ENCODE peak calls at places on chromosomes 7 and 10, in four cellular contexts. C is breast epithelium, Z is HCT116, K is transverse colon. I is an unnamed sample.

GRCh38 chr10:26938578-26938977 is 77.8 kb upstream of the ABI1 start:
- DNase-seq in C (no peak), K (no peak), Z (no peak), I (no peak)

GRCh38 chr10:128952856-128953255 is 514.2 kb upstream of the MGMT start:
- DNase-seq in Z (no peak), C (no peak), K (no peak), I (no peak)

GRCh38 chr10:125232841-125233240 is 72.5 kb upstream of the CTBP2 start:
- DNase-seq in K (no peak), C (no peak), Z (no peak), I (no peak)

GRCh38 chr10:50063100-50063499 is 4.7 kb upstream of the WASHC2A start:
- DNase-seq in K (no peak), Z (no peak), C (no peak), I (no peak)

GRCh38 chr7:131602994-131603372 is 46.6 kb upstream of the PODXL start:
- DNase-seq in K (no peak), C (no peak), Z (no peak), I (no peak)

GRCh38 chr10:9342865-9343450 is 1288.5 kb downstream of the GATA3 start:
- DNase-seq in K (no peak), Z (no peak), C (no peak), I (no peak)

GRCh38 chr7:38492010-38492409 is 139.2 kb downstream of the AMPH start:
- DNase-seq in C (no peak), Z (peak), K (no peak), I (no peak)

GRCh38 chr7:2604608-2605174 is 27.1 kb upstream of the TTYH3 start:
- DNase-seq in Z (no peak), K (no peak), C (no peak), I (no peak)

GRCh38 chr7:115707236-115707635 is 323.3 kb downstream of the TFEC start:
- DNase-seq in Z (peak), K (peak), C (no peak), I (no peak)

GRCh38 chr7:111871283-111871682 is 309.0 kb upstream of the IMMP2L start:
- DNase-seq in C (no peak), K (no peak), Z (no peak), I (no peak)

GRCh38 chr10:131577786-131578471 is 266.4 kb upstream of the TCERG1L start:
- DNase-seq in C (peak), K (no peak), Z (no peak), I (no peak)

GRCh38 chr10:12235116-12235694 is 39.2 kb downstream of the CDC123 start:
- DNase-seq in C (no peak), K (no peak), Z (no peak), I (no peak)

GRCh38 chr7:3937564-3937963 is 636.5 kb downstream of the SDK1 start:
- DNase-seq in K (no peak), C (no peak), Z (no peak), I (no peak)

GRCh38 chr7:137875746-137876145 is 29.0 kb upstream of the DGKI start:
- DNase-seq in K (no peak), Z (no peak), C (no peak), I (no peak)

GRCh38 chr7:151537818-151538561 is 18.3 kb upstream of the RHEB start:
- DNase-seq in K (no peak), C (peak), Z (no peak), I (no peak)

GRCh38 chr7:120985130-120985758 is 3.3 kb upstream of the CPED1 start:
- DNase-seq in K (no peak), Z (no peak), C (no peak), I (no peak)

GRCh38 chr10:129861776-129862530 is 102.1 kb downstream of the EBF3 start:
- DNase-seq in K (no peak), C (no peak), Z (no peak), I (no peak)

GRCh38 chr7:70571403-70571911 is 560.5 kb upstream of the GALNT17 start:
- DNase-seq in K (peak), C (no peak), Z (no peak), I (no peak)

DNA sequence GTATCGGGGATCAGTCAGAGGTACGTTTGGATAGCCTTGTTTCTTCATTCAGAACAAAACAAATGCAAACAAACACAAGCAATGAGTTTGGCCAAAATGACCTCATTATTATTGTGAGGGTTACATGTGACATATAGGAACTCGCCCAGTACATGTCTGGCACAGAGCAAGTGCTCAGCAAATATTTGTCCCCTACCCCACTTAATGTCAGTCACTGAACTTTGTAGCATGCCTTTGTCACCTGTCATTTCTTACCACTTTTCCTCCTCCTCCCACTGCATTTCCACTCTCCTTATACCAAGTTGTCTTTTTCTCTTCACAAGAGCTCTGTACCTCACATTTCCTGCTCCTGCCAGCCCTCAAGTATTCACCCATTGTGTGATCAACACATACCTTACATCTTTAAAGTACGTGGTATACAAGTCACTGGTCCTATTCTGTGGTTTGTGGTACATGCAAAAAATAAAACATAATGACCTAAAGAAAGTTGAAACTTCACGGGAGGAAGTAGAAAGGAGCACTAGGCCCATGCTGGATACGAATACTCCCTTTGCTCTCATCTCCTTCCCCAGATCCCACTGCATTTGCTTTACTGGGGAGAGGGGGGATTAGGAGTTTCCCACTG is 236.0 kb downstream of the INHBA start:
- DNase-seq in K (no peak), C (no peak), Z (no peak), I (no peak)
- TF ChIP-seq POLR2AphosphoS5 in K (no peak), C (no peak), Z (no peak), I (no peak)

GRCh38 chr7:106125417-106125816 is 13.3 kb upstream of the SYPL1 start:
- DNase-seq in C (no peak), Z (no peak), K (no peak), I (no peak)
- TF ChIP-seq POLR2AphosphoS5 in C (no peak), Z (no peak), K (no peak), I (no peak)

GRCh38 chr7:50349399-50349798 is 44.9 kb downstream of the IKZF1 start:
- DNase-seq in C (no peak), Z (no peak), K (no peak), I (no peak)

GRCh38 chr7:50349963-50350944 is 45.7 kb downstream of the IKZF1 start:
- DNase-seq in K (no peak), C (no peak), Z (no peak), I (no peak)

GRCh38 chr7:50353201-50353600 is 48.7 kb downstream of the IKZF1 start:
- DNase-seq in Z (no peak), C (no peak), K (no peak), I (no peak)

GRCh38 chr7:50352282-50352681 is 47.8 kb downstream of the IKZF1 start:
- DNase-seq in K (no peak), Z (no peak), C (no peak), I (no peak)

GRCh38 chr7:50351267-50351666 is 46.8 kb downstream of the IKZF1 start:
- DNase-seq in Z (no peak), K (no peak), C (no peak), I (no peak)
- TF ChIP-seq POLR2AphosphoS5 in Z (no peak), K (no peak), C (no peak), I (no peak)

DNA sequence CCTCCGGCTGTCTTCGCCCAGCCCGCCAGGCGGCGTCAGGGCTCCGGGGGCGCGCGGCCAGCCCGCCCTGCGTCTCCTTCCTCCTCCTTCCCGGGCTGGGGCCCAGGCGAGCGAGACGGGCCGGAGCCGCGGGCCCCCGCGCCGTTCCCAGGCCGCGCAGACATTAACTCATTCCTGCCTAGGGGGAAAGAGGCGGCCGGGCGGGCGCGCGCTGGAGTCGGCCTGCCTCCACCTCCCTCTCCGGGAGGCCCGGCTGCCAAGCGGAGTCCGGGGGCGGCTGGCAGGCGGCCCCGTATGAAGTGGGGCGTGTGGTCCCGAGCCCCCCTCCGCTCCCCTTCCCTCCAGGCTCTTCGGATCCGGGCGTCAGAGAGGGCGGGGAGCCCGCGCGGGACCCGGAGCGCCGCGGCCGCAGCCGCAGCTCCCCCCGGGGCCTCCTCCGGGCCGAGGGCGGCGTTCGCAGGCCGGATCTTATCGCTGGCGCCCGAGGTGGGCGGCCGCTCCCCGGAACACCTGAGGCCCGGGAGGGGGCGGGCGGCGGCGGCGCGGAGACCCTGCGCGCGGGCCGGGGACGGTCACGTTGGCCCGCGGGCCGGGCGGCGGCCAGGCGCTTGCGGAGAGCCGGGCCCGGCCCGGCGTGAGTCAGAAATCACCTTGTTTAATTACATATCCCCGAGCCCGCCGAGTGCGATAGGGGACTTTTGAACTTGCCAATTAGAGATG is 43.1 kb downstream of the LDB3 start:
- DNase-seq in K (peak), C (peak), Z (peak), I (peak)
- TF ChIP-seq POLR2AphosphoS5 in K (peak), C (peak), Z (peak), I (peak)

GRCh38 chr7:36037121-36037662 is 115.9 kb upstream of the EEPD1 start:
- DNase-seq in K (peak), Z (no peak), C (peak), I (no peak)
- TF ChIP-seq POLR2AphosphoS5 in K (peak), Z (no peak), C (peak), I (no peak)

GRCh38 chr10:14971867-14972448 is 12.8 kb downstream of the MEIG1 start:
- DNase-seq in K (peak), Z (no peak), C (no peak), I (no peak)

GRCh38 chr10:14967897-14968296 is 8.7 kb downstream of the MEIG1 start:
- DNase-seq in Z (no peak), C (no peak), K (no peak), I (no peak)
- TF ChIP-seq POLR2AphosphoS5 in Z (no peak), C (no peak), K (no peak), I (no peak)

I was measured in GM12892.